ENCODE peak calls at places on chromosomes 4 and X, in seven cellular contexts. K is endothelial cell; A is GM12865; C is GM04504; P is C1 segment of cervical spinal cord; H is kidney glomerular epithelial cell; E is naive thymus-derived CD8-positive, alpha-beta T cell. J is an unnamed sample.
A peak's percentile ranks its signal among the peaks of the same experiment; 100 is the strongest.

GRCh38 chr4:5460106-5460801 is 248.1 kb downstream of the EVC2 start:
- DNase-seq in E (no peak), H (peak; percentile 0), K (peak; percentile 62), C (no peak), A (peak; percentile 28), P (no peak), J (no peak)

GRCh38 chrX:69555396-69556023 is 51.4 kb downstream of the NALF2 start:
- DNase-seq in K (no peak), C (no peak), E (no peak), H (no peak), A (no peak), P (no peak), J (no peak)

GRCh38 chr4:15381806-15382338 is 46.0 kb upstream of the C1QTNF7 start:
- DNase-seq in C (no peak), P (no peak), K (no peak), A (no peak), E (no peak), H (no peak), J (no peak)

GRCh38 chrX:68846536-68846935 is 17.7 kb downstream of the EFNB1 start:
- DNase-seq in E (no peak), K (no peak), P (no peak), A (no peak), H (no peak), C (no peak), J (no peak)

GRCh38 chrX:129125515-129125914 is 397.8 kb downstream of the SMARCA1 start:
- DNase-seq in P (no peak), K (no peak), H (no peak), A (no peak), C (no peak), E (no peak), J (no peak)

GRCh38 chrX:115650916-115651315 is 89.9 kb downstream of the PLS3 start:
- DNase-seq in A (peak; percentile 44), E (no peak), H (peak; percentile 12), C (peak; percentile 37), P (peak; percentile 10), K (peak; percentile 45), J (no peak)

GRCh38 chrX:79366888-79367749 is at the start of gene ITM2A:
- DNase-seq in A (peak; percentile 63), C (no peak), P (peak; percentile 16), K (peak; percentile 31), H (no peak), E (peak; percentile 24), J (no peak)

GRCh38 chr4:13537832-13538177 is 6.5 kb downstream of the NKX3-2 start:
- DNase-seq in H (no peak), E (no peak), K (no peak), A (no peak), P (no peak), C (no peak), J (peak; percentile 6)